ENCODE peak calls at places on chromosomes 16 and 17, in eight cellular contexts. E is progenitor cell of endocrine pancreas, L is NCI-H526 treated with DMSO at 0.1 percent for 48 hours, I is GM04504, U is hepatic stellate cell, G is ACHN, F is NCI-H187, Y is fibroblast of lung. X is an unnamed sample.

GRCh38 chr16:89759742-89760366 is 38.5 kb downstream of the ZNF276 start:
- DNase-seq in L (no peak), Y (no peak), I (no peak), E (no peak), U (no peak), F (no peak), G (no peak), X (no peak)

GRCh38 chr17:10737168-10737622 is 7.4 kb upstream of the TMEM220 start:
- DNase-seq in U (peak), L (peak), F (no peak), I (no peak), Y (peak), E (peak), G (peak), X (no peak)

GRCh38 chr17:151886-152859 is 14.8 kb downstream of the SCGB1C2 start:
- DNase-seq in I (no peak), Y (peak), G (no peak), F (no peak), E (no peak), L (no peak), U (no peak), X (no peak)

GRCh38 chr17:62670202-62670821 is 42.8 kb downstream of the MRC2 start:
- DNase-seq in E (no peak), G (no peak), U (no peak), Y (no peak), F (no peak), L (no peak), I (no peak), X (no peak)

GRCh38 chr16:64152010-64152767 is 969.7 kb downstream of the CDH11 start:
- DNase-seq in E (no peak), F (no peak), G (no peak), I (peak), U (no peak), L (no peak), Y (no peak), X (no peak)

GRCh38 chr17:31357831-31358400 is 33.6 kb upstream of the RAB11FIP4 start:
- DNase-seq in G (no peak), Y (no peak), E (no peak), I (no peak), F (no peak), U (no peak), L (peak), X (no peak)

GRCh38 chr17:44086364-44087311 is 16.1 kb downstream of the G6PC3 start:
- DNase-seq in F (no peak), G (peak), I (peak), U (peak), Y (peak), E (no peak), L (no peak), X (peak)

GRCh38 chr16:4682616-4683254 is 10.6 kb upstream of the NUDT16L1 start:
- DNase-seq in Y (peak), F (no peak), G (peak), E (peak), L (no peak), I (no peak), U (no peak), X (no peak)

GRCh38 chr16:86198201-86199118 is 299.5 kb downstream of the IRF8 start:
- DNase-seq in G (no peak), F (no peak), U (no peak), I (no peak), E (no peak), Y (no peak), L (no peak), X (no peak)

GRCh38 chr17:20797292-20797691 is 217.8 kb downstream of the CDRT15L2 start:
- DNase-seq in G (no peak), U (no peak), Y (no peak), E (no peak), L (no peak), F (no peak), I (no peak), X (no peak)

GRCh38 chr16:34801875-34802274 is 1342.5 kb downstream of the TP53TG3F start:
- DNase-seq in Y (no peak), L (no peak), F (no peak), I (no peak), E (no peak), G (no peak), U (no peak), X (no peak)

GRCh38 chr16:89618114-89618999 is 4.9 kb downstream of the DPEP1 start:
- DNase-seq in U (no peak), Y (no peak), F (no peak), L (no peak), I (no peak), G (peak), E (no peak), X (no peak)

GRCh38 chr17:47915667-47916242 is 19.7 kb downstream of the SP2 start:
- DNase-seq in U (no peak), I (no peak), F (no peak), G (no peak), L (no peak), Y (peak), E (no peak), X (no peak)

GRCh38 chr17:80609757-80610156 is 65.1 kb downstream of the RPTOR start:
- DNase-seq in E (no peak), G (no peak), Y (no peak), I (no peak), F (no peak), L (no peak), U (no peak), X (no peak)